ENCODE peak calls at places on chromosomes 13 and 19, in six cellular contexts. One of them, this sample, is unnamed.

GRCh38 chr13:102724923-102725322 is 30.1 kb upstream of the METTL21C start:
- DNase-seq in RPMI7951: peak; percentile 51
- DNase-seq in activated T-cell treated with anti-CD3 and anti-CD28 coated beads for 1 hour: no peak
- DNase-seq in RCC 7860: peak; percentile 39
- DNase-seq in HEK293T: peak; percentile 25
- DNase-seq in BJ: no peak
- DNase-seq in this sample: peak; percentile 74

GRCh38 chr19:17424743-17425365 is 5.0 kb downstream of the MVB12A start:
- DNase-seq in RPMI7951: no peak
- DNase-seq in activated T-cell treated with anti-CD3 and anti-CD28 coated beads for 1 hour: no peak
- DNase-seq in RCC 7860: no peak
- DNase-seq in HEK293T: peak; percentile 76
- DNase-seq in BJ: no peak
- DNase-seq in this sample: peak; percentile 26

GRCh38 chr19:7063764-7064418 is 5.4 kb upstream of the MBD3L3 start:
- DNase-seq in RPMI7951: no peak
- DNase-seq in activated T-cell treated with anti-CD3 and anti-CD28 coated beads for 1 hour: no peak
- DNase-seq in RCC 7860: no peak
- DNase-seq in HEK293T: no peak
- DNase-seq in BJ: no peak
- DNase-seq in this sample: no peak

GRCh38 chr13:47858678-47859050 is 142.4 kb downstream of the SUCLA2 start:
- DNase-seq in RPMI7951: peak; percentile 52
- DNase-seq in activated T-cell treated with anti-CD3 and anti-CD28 coated beads for 1 hour: no peak
- DNase-seq in RCC 7860: peak; percentile 9
- DNase-seq in HEK293T: no peak
- DNase-seq in BJ: no peak
- DNase-seq in this sample: no peak

GRCh38 chr19:4988770-4989251 is 19.9 kb downstream of the KDM4B start:
- DNase-seq in RPMI7951: peak; percentile 42
- DNase-seq in activated T-cell treated with anti-CD3 and anti-CD28 coated beads for 1 hour: no peak
- DNase-seq in RCC 7860: peak; percentile 78
- DNase-seq in HEK293T: no peak
- DNase-seq in BJ: peak; percentile 53
- DNase-seq in this sample: peak; percentile 71

GRCh38 chr19:45976180-45976579 is 2.5 kb upstream of the NOVA2 start:
- DNase-seq in RPMI7951: peak; percentile 24
- DNase-seq in activated T-cell treated with anti-CD3 and anti-CD28 coated beads for 1 hour: no peak
- DNase-seq in RCC 7860: no peak
- DNase-seq in HEK293T: no peak
- DNase-seq in BJ: no peak
- DNase-seq in this sample: no peak

GRCh38 chr13:20495087-20496023 is 30.3 kb downstream of the CRYL1 start:
- DNase-seq in RPMI7951: peak; percentile 54
- DNase-seq in activated T-cell treated with anti-CD3 and anti-CD28 coated beads for 1 hour: peak; percentile 42
- DNase-seq in RCC 7860: peak; percentile 45
- DNase-seq in HEK293T: peak; percentile 34
- DNase-seq in BJ: no peak
- DNase-seq in this sample: peak; percentile 46

GRCh38 chr13:27978301-27978968 is 9.3 kb upstream of the CDX2 start:
- DNase-seq in RPMI7951: no peak
- DNase-seq in activated T-cell treated with anti-CD3 and anti-CD28 coated beads for 1 hour: no peak
- DNase-seq in RCC 7860: no peak
- DNase-seq in HEK293T: peak; percentile 18
- DNase-seq in BJ: no peak
- DNase-seq in this sample: no peak

GRCh38 chr19:40798997-40799557 is at the start of gene EGLN2:
- DNase-seq in RPMI7951: no peak
- DNase-seq in activated T-cell treated with anti-CD3 and anti-CD28 coated beads for 1 hour: no peak
- DNase-seq in RCC 7860: no peak
- DNase-seq in HEK293T: peak; percentile 19
- DNase-seq in BJ: no peak
- DNase-seq in this sample: no peak

GRCh38 chr19:56333506-56333905 is 18.9 kb upstream of the ZSCAN5A start:
- DNase-seq in RPMI7951: peak; percentile 56
- DNase-seq in activated T-cell treated with anti-CD3 and anti-CD28 coated beads for 1 hour: peak; percentile 15
- DNase-seq in RCC 7860: peak; percentile 33
- DNase-seq in HEK293T: peak; percentile 32
- DNase-seq in BJ: no peak
- DNase-seq in this sample: peak; percentile 29

GRCh38 chr13:41458187-41458938 is 1.0 kb downstream of the RGCC start:
- DNase-seq in RPMI7951: no peak
- DNase-seq in activated T-cell treated with anti-CD3 and anti-CD28 coated beads for 1 hour: peak; percentile 35
- DNase-seq in RCC 7860: no peak
- DNase-seq in HEK293T: peak; percentile 45
- DNase-seq in BJ: no peak
- DNase-seq in this sample: no peak

GRCh38 chr19:12090807-12091206 is 26.3 kb downstream of the ZNF844 start:
- DNase-seq in RPMI7951: peak; percentile 76
- DNase-seq in activated T-cell treated with anti-CD3 and anti-CD28 coated beads for 1 hour: peak; percentile 51
- DNase-seq in RCC 7860: no peak
- DNase-seq in HEK293T: no peak
- DNase-seq in BJ: no peak
- DNase-seq in this sample: no peak

GRCh38 chr19:40241809-40242384 is 15.4 kb upstream of the CCNP start:
- DNase-seq in RPMI7951: no peak
- DNase-seq in activated T-cell treated with anti-CD3 and anti-CD28 coated beads for 1 hour: no peak
- DNase-seq in RCC 7860: no peak
- DNase-seq in HEK293T: no peak
- DNase-seq in BJ: no peak
- DNase-seq in this sample: no peak

GRCh38 chr13:96533408-96533807 is 443.5 kb downstream of the HS6ST3 start:
- DNase-seq in RPMI7951: no peak
- DNase-seq in activated T-cell treated with anti-CD3 and anti-CD28 coated beads for 1 hour: no peak
- DNase-seq in RCC 7860: no peak
- DNase-seq in HEK293T: no peak
- DNase-seq in BJ: no peak
- DNase-seq in this sample: no peak

GRCh38 chr13:48108106-48108505 is 13.2 kb upstream of the MED4 start:
- DNase-seq in RPMI7951: no peak
- DNase-seq in activated T-cell treated with anti-CD3 and anti-CD28 coated beads for 1 hour: no peak
- DNase-seq in RCC 7860: no peak
- DNase-seq in HEK293T: no peak
- DNase-seq in BJ: no peak
- DNase-seq in this sample: no peak

GRCh38 chr13:112868308-112868707 is 100.7 kb upstream of the MCF2L start:
- DNase-seq in RPMI7951: no peak
- DNase-seq in activated T-cell treated with anti-CD3 and anti-CD28 coated beads for 1 hour: no peak
- DNase-seq in RCC 7860: no peak
- DNase-seq in HEK293T: no peak
- DNase-seq in BJ: no peak
- DNase-seq in this sample: no peak

GRCh38 chr13:68369739-68370138 is 1139.6 kb upstream of the PCDH9 start:
- DNase-seq in RPMI7951: no peak
- DNase-seq in activated T-cell treated with anti-CD3 and anti-CD28 coated beads for 1 hour: no peak
- DNase-seq in RCC 7860: peak; percentile 17
- DNase-seq in HEK293T: peak; percentile 72
- DNase-seq in BJ: no peak
- DNase-seq in this sample: peak; percentile 78

GRCh38 chr19:1577090-1577928 is 9.2 kb upstream of the MEX3D start:
- DNase-seq in RPMI7951: no peak
- DNase-seq in activated T-cell treated with anti-CD3 and anti-CD28 coated beads for 1 hour: no peak
- DNase-seq in RCC 7860: no peak
- DNase-seq in HEK293T: no peak
- DNase-seq in BJ: no peak
- DNase-seq in this sample: no peak

GRCh38 chr19:42421591-42422031 is 5.6 kb downstream of the LIPE start:
- DNase-seq in RPMI7951: peak; percentile 85
- DNase-seq in activated T-cell treated with anti-CD3 and anti-CD28 coated beads for 1 hour: no peak
- DNase-seq in RCC 7860: no peak
- DNase-seq in HEK293T: no peak
- DNase-seq in BJ: no peak
- DNase-seq in this sample: no peak